ENCODE peak calls at places on chromosomes 7 and 10, in four cellular contexts. One of them, this sample, is unnamed.

GRCh38 chr10:85874208-85874607 is 492.4 kb downstream of the GRID1 start:
- DNase-seq in suprapubic skin: no peak
- DNase-seq in IMR-90: no peak
- DNase-seq in transverse colon: no peak
- DNase-seq in this sample: no peak

GRCh38 chr7:39624202-39624807 is 933 bp downstream of the RALA start:
- DNase-seq in IMR-90: no peak
- DNase-seq in transverse colon: no peak
- DNase-seq in suprapubic skin: no peak
- DNase-seq in this sample: no peak

GRCh38 chr7:5497158-5498103 is 73.8 kb upstream of the TNRC18 start:
- DNase-seq in suprapubic skin: no peak
- DNase-seq in transverse colon: no peak
- DNase-seq in IMR-90: no peak
- DNase-seq in this sample: no peak

GRCh38 chr7:84479059-84479458 is 284.5 kb upstream of the SEMA3A start:
- DNase-seq in transverse colon: no peak
- DNase-seq in IMR-90: no peak
- DNase-seq in suprapubic skin: no peak
- DNase-seq in this sample: no peak

GRCh38 chr10:7572435-7572834 is 94.3 kb downstream of the ITIH5 start:
- DNase-seq in IMR-90: no peak
- DNase-seq in transverse colon: no peak
- DNase-seq in suprapubic skin: no peak
- DNase-seq in this sample: no peak

GRCh38 chr7:113652501-113652900 is 266.3 kb downstream of the PPP1R3A start:
- DNase-seq in suprapubic skin: no peak
- DNase-seq in transverse colon: no peak
- DNase-seq in IMR-90: peak; percentile 11
- DNase-seq in this sample: no peak

GRCh38 chr7:106126170-106126938 is 14.2 kb upstream of the SYPL1 start:
- DNase-seq in transverse colon: peak; percentile 42
- DNase-seq in IMR-90: peak; percentile 82
- DNase-seq in suprapubic skin: no peak
- DNase-seq in this sample: peak; percentile 58

GRCh38 chr10:110897184-110897583 is 21.8 kb downstream of the BBIP1 start:
- DNase-seq in IMR-90: no peak
- DNase-seq in transverse colon: no peak
- DNase-seq in suprapubic skin: no peak
- DNase-seq in this sample: no peak

GRCh38 chr7:73829921-73830617 is 727 bp upstream of the CLDN4 start:
- DNase-seq in transverse colon: peak; percentile 81
- DNase-seq in suprapubic skin: no peak
- DNase-seq in IMR-90: no peak
- DNase-seq in this sample: no peak

GRCh38 chr7:120168066-120168465 is 104.9 kb upstream of the KCND2 start:
- DNase-seq in transverse colon: no peak
- DNase-seq in IMR-90: peak; percentile 62
- DNase-seq in suprapubic skin: no peak
- DNase-seq in this sample: no peak

GRCh38 chr7:39733881-39734571 is 110.7 kb downstream of the RALA start:
- DNase-seq in IMR-90: peak; percentile 93
- DNase-seq in suprapubic skin: no peak
- DNase-seq in transverse colon: no peak
- DNase-seq in this sample: no peak

GRCh38 chr7:47587976-47588375 is 6.1 kb upstream of the TNS3 start:
- DNase-seq in suprapubic skin: no peak
- DNase-seq in transverse colon: peak; percentile 40
- DNase-seq in IMR-90: no peak
- DNase-seq in this sample: no peak

GRCh38 chr10:10320981-10321380 is 696.7 kb upstream of the CELF2 start:
- DNase-seq in suprapubic skin: no peak
- DNase-seq in IMR-90: peak; percentile 71
- DNase-seq in transverse colon: no peak
- DNase-seq in this sample: no peak

GRCh38 chr10:132962623-132963429 is 20.5 kb upstream of the CFAP46 start:
- DNase-seq in IMR-90: peak; percentile 51
- DNase-seq in transverse colon: no peak
- DNase-seq in suprapubic skin: no peak
- DNase-seq in this sample: no peak

GRCh38 chr7:115087437-115087836 is 165.5 kb downstream of the MDFIC start:
- DNase-seq in suprapubic skin: no peak
- DNase-seq in transverse colon: no peak
- DNase-seq in IMR-90: peak; percentile 92
- DNase-seq in this sample: peak; percentile 70

GRCh38 chr7:102834999-102835398 is 77.8 kb upstream of the LRRC17 start:
- DNase-seq in IMR-90: peak; percentile 91
- DNase-seq in transverse colon: no peak
- DNase-seq in suprapubic skin: no peak
- DNase-seq in this sample: no peak

GRCh38 chr10:72002354-72003295 is 38.4 kb downstream of the CHST3 start:
- DNase-seq in IMR-90: no peak
- DNase-seq in suprapubic skin: no peak
- DNase-seq in transverse colon: no peak
- DNase-seq in this sample: no peak

GRCh38 chr10:6269953-6270867 is 67.5 kb downstream of the PFKFB3 start:
- DNase-seq in IMR-90: peak; percentile 19
- DNase-seq in transverse colon: peak; percentile 59
- DNase-seq in suprapubic skin: no peak
- DNase-seq in this sample: no peak

GRCh38 chr10:127973810-127974311 is 67.0 kb downstream of the PTPRE start:
- DNase-seq in IMR-90: no peak
- DNase-seq in transverse colon: no peak
- DNase-seq in suprapubic skin: peak; percentile 65
- DNase-seq in this sample: no peak

GRCh38 chr10:44384601-44385422 is at the start of gene CXCL12:
- DNase-seq in IMR-90: peak; percentile 44
- DNase-seq in transverse colon: peak; percentile 17
- DNase-seq in suprapubic skin: peak; percentile 82
- DNase-seq in this sample: peak; percentile 45

GRCh38 chr7:131627589-131628212 is 71.3 kb upstream of the PODXL start:
- DNase-seq in transverse colon: peak; percentile 17
- DNase-seq in suprapubic skin: no peak
- DNase-seq in IMR-90: no peak
- DNase-seq in this sample: no peak

GRCh38 chr10:79407811-79408795 is 37.3 kb downstream of the ZCCHC24 start:
- DNase-seq in transverse colon: peak; percentile 51
- DNase-seq in IMR-90: peak; percentile 66
- DNase-seq in suprapubic skin: peak; percentile 82
- DNase-seq in this sample: no peak

GRCh38 chr7:65448824-65449504 is 75.3 kb downstream of the ZNF92 start:
- DNase-seq in suprapubic skin: no peak
- DNase-seq in IMR-90: peak; percentile 72
- DNase-seq in transverse colon: no peak
- DNase-seq in this sample: no peak

GRCh38 chr10:93074137-93074596 is 474 bp downstream of the CYP26A1 start:
- DNase-seq in suprapubic skin: no peak
- DNase-seq in IMR-90: no peak
- DNase-seq in transverse colon: no peak
- DNase-seq in this sample: no peak

GRCh38 chr10:129501652-129502436 is 34.8 kb downstream of the MGMT start:
- DNase-seq in suprapubic skin: no peak
- DNase-seq in IMR-90: no peak
- DNase-seq in transverse colon: no peak
- DNase-seq in this sample: no peak

GRCh38 chr7:16739863-16740622 is 13.5 kb upstream of the TSPAN13 start:
- DNase-seq in IMR-90: peak; percentile 98
- DNase-seq in suprapubic skin: no peak
- DNase-seq in transverse colon: peak; percentile 26
- DNase-seq in this sample: peak; percentile 76

GRCh38 chr7:25835191-25835590 is 316.8 kb upstream of the NFE2L3 start:
- DNase-seq in transverse colon: no peak
- DNase-seq in IMR-90: peak; percentile 64
- DNase-seq in suprapubic skin: no peak
- DNase-seq in this sample: no peak

DNA sequence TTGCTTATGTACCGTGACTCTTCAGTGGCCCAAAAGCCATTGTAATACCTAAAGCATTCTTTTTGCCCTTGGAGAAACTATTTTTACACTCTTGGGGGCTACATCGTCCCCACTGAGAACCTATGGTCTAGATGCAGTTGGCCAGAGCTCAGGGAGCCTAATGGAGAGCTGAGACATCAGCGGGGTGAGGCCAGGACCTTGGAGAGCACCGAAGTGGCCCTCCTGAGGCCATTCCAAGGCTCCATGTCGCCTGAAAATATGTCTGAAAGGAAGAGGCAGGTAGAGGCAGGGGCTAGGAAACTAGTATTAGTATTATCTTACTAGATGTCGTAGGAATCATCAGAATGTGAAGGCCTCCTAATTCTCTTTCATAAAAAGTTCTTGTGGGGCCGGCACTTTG is 4.9 kb downstream of the PKD2L1 start:
- DNase-seq in IMR-90: no peak
- DNase-seq in suprapubic skin: no peak
- DNase-seq in transverse colon: no peak
- DNase-seq in this sample: no peak
- H3K27me3 ChIP-seq in IMR-90: peaks cover 34% of the 10 kb centered on the region
- H3K27me3 ChIP-seq in suprapubic skin: peaks cover 21% of the 10 kb centered on the region
- H3K27me3 ChIP-seq in transverse colon: peaks cover 26% of the 10 kb centered on the region
- H3K27me3 ChIP-seq in this sample: peaks cover 4% of the 10 kb centered on the region

GRCh38 chr10:28246023-28246422 is 56.8 kb downstream of the MPP7 start:
- DNase-seq in suprapubic skin: no peak
- DNase-seq in IMR-90: no peak
- DNase-seq in transverse colon: no peak
- DNase-seq in this sample: no peak

GRCh38 chr10:28250358-28250757 is 52.5 kb downstream of the MPP7 start:
- DNase-seq in IMR-90: peak; percentile 66
- DNase-seq in suprapubic skin: no peak
- DNase-seq in transverse colon: no peak
- DNase-seq in this sample: no peak

GRCh38 chr10:28249512-28249911 is 53.4 kb downstream of the MPP7 start:
- DNase-seq in transverse colon: no peak
- DNase-seq in suprapubic skin: no peak
- DNase-seq in IMR-90: no peak
- DNase-seq in this sample: no peak

GRCh38 chr10:28250782-28251181 is 52.1 kb downstream of the MPP7 start:
- DNase-seq in IMR-90: peak; percentile 51
- DNase-seq in transverse colon: no peak
- DNase-seq in suprapubic skin: no peak
- DNase-seq in this sample: no peak

GRCh38 chr10:28248092-28248491 is 54.8 kb downstream of the MPP7 start:
- DNase-seq in IMR-90: peak; percentile 31
- DNase-seq in suprapubic skin: no peak
- DNase-seq in transverse colon: no peak
- DNase-seq in this sample: no peak
- TF ChIP-seq POLR2A in IMR-90: no peak
- TF ChIP-seq POLR2A in suprapubic skin: no peak
- TF ChIP-seq POLR2A in transverse colon: no peak
- TF ChIP-seq POLR2A in this sample: no peak

GRCh38 chr7:138167869-138168296 is 91.6 kb downstream of the AKR1D1 start:
- DNase-seq in IMR-90: no peak
- DNase-seq in suprapubic skin: no peak
- DNase-seq in transverse colon: no peak
- DNase-seq in this sample: no peak

GRCh38 chr7:138166681-138167080 is 90.4 kb downstream of the AKR1D1 start:
- DNase-seq in IMR-90: no peak
- DNase-seq in transverse colon: no peak
- DNase-seq in suprapubic skin: no peak
- DNase-seq in this sample: no peak

GRCh38 chr7:138169441-138169851 is 93.2 kb downstream of the AKR1D1 start:
- DNase-seq in transverse colon: no peak
- DNase-seq in IMR-90: no peak
- DNase-seq in suprapubic skin: no peak
- DNase-seq in this sample: no peak

GRCh38 chr7:138164804-138165203 is 88.5 kb downstream of the AKR1D1 start:
- DNase-seq in transverse colon: no peak
- DNase-seq in IMR-90: no peak
- DNase-seq in suprapubic skin: no peak
- DNase-seq in this sample: no peak

DNA sequence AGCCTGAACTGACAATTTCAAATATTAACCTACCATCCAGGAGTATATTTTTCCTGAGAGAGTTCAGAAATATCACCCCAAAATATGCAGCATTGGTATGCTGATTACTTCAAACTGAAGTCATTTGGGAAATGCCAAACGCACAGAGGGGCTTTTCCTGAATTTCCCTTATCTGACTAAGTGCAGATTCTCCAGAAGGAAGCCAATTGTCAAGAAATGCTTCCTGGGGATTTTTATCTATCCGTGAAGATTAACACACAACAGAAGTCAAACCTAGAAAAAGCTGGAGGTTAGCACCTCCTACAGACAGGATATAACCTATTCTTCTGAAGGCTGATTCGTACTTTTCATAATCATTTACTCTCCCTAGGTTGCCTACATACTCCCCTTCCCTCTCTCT is 91.0 kb downstream of the AKR1D1 start:
- DNase-seq in suprapubic skin: no peak
- DNase-seq in transverse colon: no peak
- DNase-seq in IMR-90: no peak
- DNase-seq in this sample: no peak
- H3K9me3 ChIP-seq in suprapubic skin: peaks cover 13% of the 10 kb centered on the region
- H3K9me3 ChIP-seq in transverse colon: peaks cover 15% of the 10 kb centered on the region
- H3K9me3 ChIP-seq in IMR-90: peaks cover 5% of the 10 kb centered on the region
- H3K9me3 ChIP-seq in this sample: no peaks in the 10 kb centered on the region

GRCh38 chr10:59748834-59749233 is 4.4 kb downstream of the MRLN start:
- DNase-seq in transverse colon: peak; percentile 14
- DNase-seq in IMR-90: no peak
- DNase-seq in suprapubic skin: no peak
- DNase-seq in this sample: peak; percentile 61

GRCh38 chr10:59754951-59755350 is 1.7 kb upstream of the MRLN start:
- DNase-seq in transverse colon: no peak
- DNase-seq in suprapubic skin: no peak
- DNase-seq in IMR-90: no peak
- DNase-seq in this sample: no peak

GRCh38 chr10:59753267-59753666 is at the start of gene MRLN:
- DNase-seq in suprapubic skin: no peak
- DNase-seq in IMR-90: no peak
- DNase-seq in transverse colon: no peak
- DNase-seq in this sample: no peak

GRCh38 chr10:59752278-59752940 is 846 bp downstream of the MRLN start:
- DNase-seq in transverse colon: no peak
- DNase-seq in IMR-90: no peak
- DNase-seq in suprapubic skin: no peak
- DNase-seq in this sample: no peak

DNA sequence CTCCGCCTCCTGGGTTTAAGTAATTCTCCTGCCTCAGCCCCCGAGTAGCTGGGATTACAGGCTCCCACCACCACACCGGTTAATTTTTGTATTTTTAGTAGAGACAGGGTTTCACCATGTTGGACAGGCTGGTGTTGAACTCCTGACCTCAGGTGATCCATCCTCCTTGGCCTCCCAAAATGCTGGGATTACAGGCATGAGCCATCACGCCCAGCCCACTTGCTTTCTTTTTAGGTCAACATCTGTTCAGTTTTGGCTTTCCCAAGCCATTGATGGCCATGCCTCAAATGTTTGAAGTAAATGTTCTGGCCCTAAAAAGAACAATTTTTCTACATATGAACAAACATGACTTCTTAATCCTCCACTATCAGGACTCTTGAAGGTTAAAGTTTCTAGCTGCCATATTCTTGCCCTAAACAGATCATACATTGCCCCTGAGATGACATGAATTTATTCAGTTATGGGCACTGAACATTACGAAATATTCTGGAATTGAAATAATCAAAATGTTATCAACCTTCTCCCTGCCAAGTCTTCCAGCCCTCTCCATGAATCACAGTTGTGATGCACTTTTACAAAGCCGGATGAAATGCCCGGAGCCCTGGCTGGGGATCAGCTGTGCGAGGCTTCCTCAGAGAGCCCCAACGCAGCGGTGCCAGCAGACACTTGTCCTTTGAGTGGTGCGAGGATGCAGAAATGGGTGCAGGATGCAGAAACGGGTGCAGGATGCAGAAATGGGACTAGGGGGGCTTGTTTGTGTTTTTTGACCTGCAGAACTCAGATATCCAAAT is 2.9 kb downstream of the MRLN start:
- DNase-seq in IMR-90: peak; percentile 4
- DNase-seq in suprapubic skin: no peak
- DNase-seq in transverse colon: no peak
- DNase-seq in this sample: peak; percentile 90
- H3K27me3 ChIP-seq in IMR-90: peaks cover 7% of the 10 kb centered on the region
- H3K27me3 ChIP-seq in suprapubic skin: no peaks in the 10 kb centered on the region
- H3K27me3 ChIP-seq in transverse colon: no peaks in the 10 kb centered on the region
- H3K27me3 ChIP-seq in this sample: no peaks in the 10 kb centered on the region

This sample was measured in adrenal gland.